ENCODE peak calls at places on chromosomes 3 and 15, in nine cellular contexts. U is suprapubic skin, H is thyroid gland, Y is ovary, X is OCI-LY7, Z is tibial artery, P is IMR-90, J is dorsolateral prefrontal cortex, D is H1. Q is an unnamed sample.

GRCh38 chr3:10775828-10776227 is 40.2 kb upstream of the SLC6A11 start:
- DNase-seq in U (no peak), H (no peak), Y (no peak), X (no peak), Z (no peak), P (no peak), J (no peak), D (no peak), Q (no peak)

GRCh38 chr3:174216019-174216418 is 643.1 kb upstream of the NAALADL2 start:
- DNase-seq in U (no peak), H (no peak), Y (no peak), X (no peak), Z (no peak), P (no peak), J (no peak), D (no peak), Q (no peak)

GRCh38 chr3:16883057-16883725 is 1.6 kb upstream of the PLCL2 start:
- DNase-seq in U (no peak), H (no peak), Y (no peak), X (no peak), Z (no peak), P (no peak), J (no peak), D (no peak), Q (no peak)

GRCh38 chr15:65211157-65211982 is at the start of gene CILP:
- DNase-seq in U (no peak), H (peak), Y (peak), X (no peak), Z (peak), P (peak), J (no peak), D (no peak), Q (no peak)

GRCh38 chr3:134371542-134372324 is 2.5 kb downstream of the AMOTL2 start:
- DNase-seq in U (peak), H (peak), Y (no peak), X (no peak), Z (peak), P (peak), J (no peak), D (no peak), Q (no peak)

GRCh38 chr3:11346416-11346815 is 74.2 kb downstream of the ATG7 start:
- DNase-seq in U (no peak), H (no peak), Y (no peak), X (no peak), Z (no peak), P (peak), J (no peak), D (no peak), Q (no peak)

GRCh38 chr3:140050977-140051957 is 116.3 kb downstream of the CLSTN2 start:
- DNase-seq in U (no peak), H (peak), Y (peak), X (no peak), Z (no peak), P (no peak), J (no peak), D (peak), Q (no peak)

GRCh38 chr3:17544632-17545031 is 197.8 kb downstream of the TBC1D5 start:
- DNase-seq in U (no peak), H (no peak), Y (no peak), X (no peak), Z (no peak), P (peak), J (no peak), D (no peak), Q (no peak)

GRCh38 chr3:81910244-81910852 is 148.9 kb upstream of the GBE1 start:
- DNase-seq in U (no peak), H (no peak), Y (no peak), X (peak), Z (no peak), P (peak), J (no peak), D (no peak), Q (no peak)

DNA sequence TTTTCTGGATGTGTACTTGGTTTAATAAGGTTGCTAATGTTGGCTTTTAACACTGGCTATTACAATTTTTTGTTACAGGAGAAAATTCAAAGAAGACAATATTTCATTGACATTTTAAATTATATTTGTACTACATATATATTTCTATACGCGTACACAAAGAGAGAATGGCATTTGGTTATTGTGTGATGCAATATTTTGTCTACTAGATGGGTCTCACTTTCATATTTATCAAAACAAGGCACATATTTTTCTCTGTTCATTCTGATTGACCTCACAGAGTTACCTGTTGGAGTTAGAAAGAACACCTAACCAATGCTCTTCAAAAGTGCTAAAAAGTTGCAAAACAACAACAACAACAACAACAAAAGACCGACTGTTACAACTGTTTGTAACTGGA is 50.2 kb upstream of the VGLL3 start:
- DNase-seq in U (no peak), H (no peak), Y (no peak), X (no peak), Z (no peak), P (no peak), J (no peak), D (no peak), Q (no peak)
- TF ChIP-seq CTCF in U (no peak), H (no peak), Y (no peak), X (no peak), Z (no peak), P (no peak), J (no peak), D (no peak), Q (no peak)

GRCh38 chr15:36645106-36645505 is 65.7 kb downstream of the CDIN1 start:
- DNase-seq in U (no peak), H (no peak), Y (no peak), X (no peak), Z (no peak), P (peak), J (no peak), D (no peak), Q (no peak)
- TF ChIP-seq CTCF in U (no peak), H (no peak), Y (no peak), X (peak), Z (no peak), P (peak), J (no peak), D (no peak), Q (peak)

GRCh38 chr3:63661242-63661641 is 8.8 kb downstream of the SNTN start:
- DNase-seq in U (no peak), H (no peak), Y (no peak), X (peak), Z (no peak), P (no peak), J (no peak), D (no peak), Q (no peak)
- TF ChIP-seq CTCF in U (no peak), H (no peak), Y (no peak), X (peak), Z (no peak), P (peak), J (no peak), D (no peak), Q (peak)

GRCh38 chr3:52052831-52053306 is 3.5 kb downstream of the DUSP7 start:
- DNase-seq in U (peak), H (peak), Y (peak), X (peak), Z (peak), P (peak), J (peak), D (peak), Q (no peak)
- TF ChIP-seq CTCF in U (peak), H (no peak), Y (peak), X (no peak), Z (peak), P (peak), J (peak), D (no peak), Q (no peak)

DNA sequence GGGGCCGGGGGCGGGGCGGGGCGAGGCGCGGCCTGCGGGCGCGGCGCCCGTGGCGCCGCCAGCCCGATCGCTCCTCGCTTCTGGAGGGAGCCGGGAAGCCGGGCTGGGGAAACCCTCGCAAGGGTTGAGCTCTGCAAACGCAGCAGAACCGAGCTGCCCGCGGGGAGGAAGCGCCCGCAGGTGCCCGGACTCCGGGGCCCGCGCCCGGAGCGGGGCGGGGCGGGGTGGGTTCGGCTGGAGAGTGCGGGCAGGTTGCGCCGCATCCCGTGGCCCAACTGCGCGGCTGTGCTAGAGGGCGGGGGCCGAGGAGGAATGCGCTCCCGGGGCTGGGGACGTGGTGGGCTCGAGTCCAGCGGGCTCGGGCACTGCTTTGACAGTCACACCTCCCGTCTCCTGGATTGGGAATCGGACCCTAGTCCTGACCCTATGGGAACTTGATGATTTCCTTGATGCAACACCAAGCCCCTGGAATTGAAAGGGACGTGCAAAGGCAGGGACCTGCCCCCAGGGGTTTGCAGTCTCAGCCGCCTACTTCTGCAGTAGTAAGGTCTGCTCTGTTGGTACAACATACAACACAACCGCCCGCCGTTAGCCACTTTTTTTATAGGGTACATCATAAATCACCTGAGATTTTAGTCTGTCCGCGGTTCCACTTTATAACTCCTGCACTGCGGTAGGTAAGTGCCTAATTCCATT is 34.3 kb downstream of the ZBTB38 start:
- DNase-seq in U (peak), H (peak), Y (peak), X (no peak), Z (peak), P (peak), J (peak), D (peak), Q (peak)
- TF ChIP-seq CTCF in U (no peak), H (no peak), Y (no peak), X (no peak), Z (peak), P (no peak), J (no peak), D (no peak), Q (no peak)

GRCh38 chr3:27228805-27229204 is 140.4 kb downstream of the NEK10 start:
- DNase-seq in U (no peak), H (no peak), Y (no peak), X (no peak), Z (no peak), P (no peak), J (no peak), D (no peak), Q (no peak)
- TF ChIP-seq CTCF in U (no peak), H (no peak), Y (no peak), X (peak), Z (no peak), P (peak), J (no peak), D (peak), Q (peak)

Q was measured in progenitor cell of endocrine pancreas.